ENCODE peak calls at places on chromosomes 5 and 9, in nine cellular contexts. M, G, R, B, S, F, C, Q and D are unnamed samples.

GRCh38 chr9:109110326-109111014 is 9.3 kb downstream of the TMEM245 start:
- DNase-seq in M (no peak), G (no peak), R (no peak), B (no peak), S (no peak), F (no peak), C (no peak), Q (peak; percentile 88), D (no peak)

GRCh38 chr5:96926275-96926674 is 9.6 kb upstream of the LNPEP start:
- DNase-seq in M (no peak), G (no peak), R (no peak), B (no peak), S (no peak), F (no peak), C (no peak), Q (no peak), D (no peak)

GRCh38 chr5:111385970-111386831 is 126.1 kb downstream of the STARD4 start:
- DNase-seq in M (no peak), G (no peak), R (peak; percentile 89), B (no peak), S (no peak), F (no peak), C (no peak), Q (no peak), D (no peak)

GRCh38 chr5:4065472-4066320 is 470.1 kb downstream of the IRX1 start:
- DNase-seq in M (no peak), G (no peak), R (no peak), B (no peak), S (no peak), F (no peak), C (peak; percentile 81), Q (no peak), D (no peak)

GRCh38 chr5:9782806-9783560 is 152.8 kb upstream of the TAS2R1 start:
- DNase-seq in M (no peak), G (no peak), R (no peak), B (no peak), S (no peak), F (no peak), C (peak; percentile 18), Q (no peak), D (no peak)

GRCh38 chr9:138045541-138046490 is 168.2 kb downstream of the CACNA1B start:
- DNase-seq in M (no peak), G (no peak), R (no peak), B (peak; percentile 9), S (peak; percentile 75), F (no peak), C (no peak), Q (no peak), D (peak; percentile 41)

GRCh38 chr5:167688731-167689130 is 602.7 kb upstream of the WWC1 start:
- DNase-seq in M (no peak), G (no peak), R (no peak), B (no peak), S (no peak), F (no peak), C (no peak), Q (peak; percentile 80), D (no peak)

GRCh38 chr9:37253377-37253937 is 133.1 kb downstream of the ZCCHC7 start:
- DNase-seq in M (no peak), G (no peak), R (no peak), B (no peak), S (no peak), F (no peak), C (no peak), Q (no peak), D (no peak)

GRCh38 chr5:145787001-145787400 is 48.1 kb downstream of the PRELID2 start:
- DNase-seq in M (no peak), G (no peak), R (no peak), B (no peak), S (no peak), F (no peak), C (no peak), Q (no peak), D (no peak)

GRCh38 chr5:69230181-69230580 is 4.5 kb upstream of the CDK7 start:
- DNase-seq in M (no peak), G (no peak), R (no peak), B (no peak), S (no peak), F (no peak), C (no peak), Q (peak; percentile 63), D (no peak)

GRCh38 chr9:121568541-121569265 is 69.1 kb upstream of the GGTA1 start:
- DNase-seq in M (peak; percentile 14), G (no peak), R (no peak), B (no peak), S (peak; percentile 92), F (no peak), C (no peak), Q (no peak), D (no peak)

GRCh38 chr9:557601-558201 is 283.8 kb upstream of the DMRT1 start:
- DNase-seq in M (no peak), G (no peak), R (no peak), B (no peak), S (no peak), F (no peak), C (no peak), Q (peak; percentile 96), D (no peak)

GRCh38 chr9:88628114-88628513 is 93.1 kb downstream of the NXNL2 start:
- DNase-seq in M (no peak), G (no peak), R (no peak), B (no peak), S (no peak), F (no peak), C (no peak), Q (no peak), D (no peak)

GRCh38 chr5:153752890-153753289 is 262.4 kb downstream of the GRIA1 start:
- DNase-seq in M (no peak), G (no peak), R (no peak), B (no peak), S (no peak), F (no peak), C (no peak), Q (no peak), D (no peak)

GRCh38 chr5:126253406-126253805 is 169.8 kb upstream of the GRAMD2B start:
- DNase-seq in M (no peak), G (no peak), R (no peak), B (no peak), S (no peak), F (no peak), C (no peak), Q (no peak), D (no peak)

GRCh38 chr5:151183451-151184245 is 26.1 kb upstream of the ANXA6 start:
- DNase-seq in M (no peak), G (no peak), R (peak; percentile 19), B (no peak), S (no peak), F (no peak), C (no peak), Q (peak; percentile 68), D (no peak)

GRCh38 chr5:39639618-39640078 is 214.9 kb upstream of the DAB2 start:
- DNase-seq in M (no peak), G (no peak), R (no peak), B (no peak), S (no peak), F (no peak), C (no peak), Q (peak; percentile 78), D (no peak)

GRCh38 chr9:116154976-116155699 is 1.5 kb downstream of the PAPPA start:
- DNase-seq in M (no peak), G (no peak), R (no peak), B (no peak), S (no peak), F (no peak), C (no peak), Q (no peak), D (no peak)

GRCh38 chr9:4742246-4742645 is 1.2 kb upstream of the AK3 start:
- DNase-seq in M (no peak), G (no peak), R (no peak), B (no peak), S (no peak), F (no peak), C (no peak), Q (peak; percentile 53), D (no peak)

GRCh38 chr5:175461370-175461769 is 17.0 kb upstream of the SFXN1 start:
- DNase-seq in M (no peak), G (no peak), R (no peak), B (no peak), S (no peak), F (no peak), C (no peak), Q (no peak), D (no peak)

GRCh38 chr9:136852664-136853595 is 784 bp downstream of the MAMDC4 start:
- DNase-seq in M (no peak), G (no peak), R (no peak), B (peak; percentile 15), S (no peak), F (no peak), C (no peak), Q (no peak), D (no peak)

GRCh38 chr5:133559960-133560359 is 52.4 kb downstream of the FSTL4 start:
- DNase-seq in M (no peak), G (no peak), R (no peak), B (no peak), S (no peak), F (no peak), C (no peak), Q (no peak), D (no peak)

GRCh38 chr5:103033696-103034095 is 86.2 kb downstream of the GIN1 start:
- DNase-seq in M (no peak), G (no peak), R (no peak), B (no peak), S (no peak), F (no peak), C (no peak), Q (no peak), D (no peak)

GRCh38 chr5:112136773-112137172 is 282.3 kb downstream of the EPB41L4A start:
- DNase-seq in M (no peak), G (no peak), R (no peak), B (no peak), S (no peak), F (no peak), C (no peak), Q (no peak), D (no peak)

GRCh38 chr5:35443803-35444595 is 173.7 kb upstream of the SPEF2 start:
- DNase-seq in M (no peak), G (no peak), R (no peak), B (no peak), S (no peak), F (no peak), C (no peak), Q (no peak), D (no peak)

GRCh38 chr5:68088302-68088701 is 127.3 kb upstream of the PIK3R1 start:
- DNase-seq in M (no peak), G (no peak), R (no peak), B (no peak), S (no peak), F (no peak), C (no peak), Q (no peak), D (no peak)

GRCh38 chr5:133142782-133143181 is 91.0 kb downstream of the HSPA4 start:
- DNase-seq in M (no peak), G (no peak), R (no peak), B (no peak), S (no peak), F (no peak), C (no peak), Q (peak; percentile 14), D (no peak)

GRCh38 chr9:31908891-31909480 is 475.5 kb upstream of the ACO1 start:
- DNase-seq in M (no peak), G (no peak), R (no peak), B (no peak), S (no peak), F (no peak), C (no peak), Q (peak; percentile 56), D (no peak)

GRCh38 chr5:100901851-100902341 is 1.2 kb downstream of the ST8SIA4 start:
- DNase-seq in M (peak; percentile 15), G (no peak), R (peak; percentile 26), B (peak; percentile 60), S (no peak), F (peak; percentile 43), C (peak; percentile 13), Q (peak; percentile 18), D (no peak)

GRCh38 chr5:151751091-151751490 is 7.3 kb downstream of the ATOX1 start:
- DNase-seq in M (no peak), G (no peak), R (no peak), B (no peak), S (no peak), F (no peak), C (no peak), Q (peak; percentile 73), D (no peak)